ENCODE peak calls at places on chromosomes 2 and 18, in four cellular contexts. W is nephron progenitor cell, V is lower lobe of right lung, Y is omental fat pad. B is an unnamed sample.

GRCh38 chr2:39228413-39229209 is 15.2 kb downstream of the CDKL4 start:
- DNase-seq in W (no peak), V (no peak), Y (no peak), B (no peak)

GRCh38 chr18:51278045-51278649 is 80.7 kb upstream of the MEX3C start:
- DNase-seq in W (peak), V (no peak), Y (no peak), B (peak)

GRCh38 chr2:232980683-232981082 is 32.4 kb downstream of the NGEF start:
- DNase-seq in W (no peak), V (no peak), Y (no peak), B (no peak)

GRCh38 chr18:23967321-23968089 is 47.0 kb upstream of the TTC39C start:
- DNase-seq in W (no peak), V (no peak), Y (no peak), B (peak)

GRCh38 chr2:158325782-158326335 is 130.7 kb downstream of the CCDC148 start:
- DNase-seq in W (no peak), V (no peak), Y (no peak), B (no peak)

GRCh38 chr2:147351789-147352188 is 493.0 kb upstream of the ACVR2A start:
- DNase-seq in W (peak), V (no peak), Y (no peak), B (no peak)

GRCh38 chr2:83221258-83221657 is 1237.8 kb downstream of the SUCLG1 start:
- DNase-seq in W (no peak), V (no peak), Y (no peak), B (no peak)

GRCh38 chr2:164882276-164882675 is 40.7 kb upstream of the COBLL1 start:
- DNase-seq in W (no peak), V (no peak), Y (no peak), B (no peak)

GRCh38 chr18:79575891-79576685 is 103.5 kb upstream of the CTDP1 start:
- DNase-seq in W (no peak), V (peak), Y (peak), B (no peak)

GRCh38 chr18:44700652-44701051 is 20.0 kb downstream of the SETBP1 start:
- DNase-seq in W (no peak), V (no peak), Y (no peak), B (no peak)

GRCh38 chr18:79611040-79611681 is 68.4 kb upstream of the CTDP1 start:
- DNase-seq in W (no peak), V (peak), Y (no peak), B (no peak)

GRCh38 chr18:22683786-22684185 is 249.3 kb upstream of the RBBP8 start:
- DNase-seq in W (no peak), V (no peak), Y (no peak), B (no peak)

GRCh38 chr2:166057363-166058169 is 70.3 kb downstream of the SCN1A start:
- DNase-seq in W (no peak), V (no peak), Y (no peak), B (no peak)

GRCh38 chr18:10320848-10321247 is 133.6 kb upstream of the APCDD1 start:
- DNase-seq in W (no peak), V (no peak), Y (no peak), B (no peak)

GRCh38 chr2:134575888-134576287 is 142.9 kb downstream of the TMEM163 start:
- DNase-seq in W (no peak), V (no peak), Y (no peak), B (no peak)

GRCh38 chr2:20218331-20219320 is 6.3 kb downstream of the SDC1 start:
- DNase-seq in W (peak), V (no peak), Y (no peak), B (no peak)

GRCh38 chr2:233442028-233442310 is 87.7 kb downstream of the DGKD start:
- DNase-seq in W (no peak), V (no peak), Y (no peak), B (no peak)

GRCh38 chr2:167294031-167294774 is 405.9 kb downstream of the XIRP2 start:
- DNase-seq in W (peak), V (peak), Y (no peak), B (no peak)

GRCh38 chr2:54697934-54698333 is 25.5 kb upstream of the EML6 start:
- DNase-seq in W (no peak), V (no peak), Y (no peak), B (no peak)

GRCh38 chr18:36831139-36831538 is 2.2 kb downstream of the KIAA1328 start:
- DNase-seq in W (no peak), V (no peak), Y (no peak), B (no peak)

GRCh38 chr2:241772063-241772499 is 4.5 kb upstream of the GAL3ST2 start:
- DNase-seq in W (no peak), V (no peak), Y (no peak), B (peak)

GRCh38 chr18:68679531-68679930 is 35.4 kb downstream of the TMX3 start:
- DNase-seq in W (no peak), V (no peak), Y (no peak), B (no peak)

GRCh38 chr2:215314896-215315295 is 3.0 kb downstream of the ATIC start:
- DNase-seq in W (no peak), V (no peak), Y (no peak), B (no peak)

GRCh38 chr2:198135481-198135934 is 331.1 kb downstream of the PLCL1 start:
- DNase-seq in W (no peak), V (no peak), Y (no peak), B (no peak)

GRCh38 chr18:63850010-63850409 is 37.5 kb upstream of the SERPINB2 start:
- DNase-seq in W (peak), V (no peak), Y (no peak), B (peak)
- TF ChIP-seq CTCF in W (peak), V (peak), Y (no peak), B (peak)

GRCh38 chr18:26656401-26656943 is 108.1 kb upstream of the KCTD1 start:
- DNase-seq in W (no peak), V (peak), Y (no peak), B (no peak)

GRCh38 chr18:26657618-26658581 is 109.5 kb upstream of the KCTD1 start:
- DNase-seq in W (no peak), V (no peak), Y (no peak), B (peak)

GRCh38 chr18:26655010-26655613 is 106.8 kb upstream of the KCTD1 start:
- DNase-seq in W (no peak), V (no peak), Y (no peak), B (peak)

GRCh38 chr18:26655614-26656400 is 107.5 kb upstream of the KCTD1 start:
- DNase-seq in W (peak), V (peak), Y (no peak), B (peak)

GRCh38 chr18:26656944-26657536 is 108.7 kb upstream of the KCTD1 start:
- DNase-seq in W (peak), V (peak), Y (peak), B (peak)
- TF ChIP-seq CTCF in W (no peak), V (peak), Y (peak), B (no peak)

GRCh38 chr2:75089471-75089870 is 109.8 kb downstream of the TACR1 start:
- DNase-seq in W (no peak), V (no peak), Y (no peak), B (no peak)

GRCh38 chr2:75090770-75091515 is 108.4 kb downstream of the TACR1 start:
- DNase-seq in W (no peak), V (no peak), Y (no peak), B (no peak)

GRCh38 chr2:75087726-75088125 is 111.6 kb downstream of the TACR1 start:
- DNase-seq in W (no peak), V (no peak), Y (no peak), B (no peak)
- TF ChIP-seq CTCF in W (no peak), V (no peak), Y (no peak), B (no peak)

GRCh38 chr18:59055345-59056032 is 84.2 kb upstream of the SEC11C start:
- DNase-seq in W (no peak), V (no peak), Y (no peak), B (no peak)
- TF ChIP-seq CTCF in W (no peak), V (no peak), Y (no peak), B (no peak)

DNA sequence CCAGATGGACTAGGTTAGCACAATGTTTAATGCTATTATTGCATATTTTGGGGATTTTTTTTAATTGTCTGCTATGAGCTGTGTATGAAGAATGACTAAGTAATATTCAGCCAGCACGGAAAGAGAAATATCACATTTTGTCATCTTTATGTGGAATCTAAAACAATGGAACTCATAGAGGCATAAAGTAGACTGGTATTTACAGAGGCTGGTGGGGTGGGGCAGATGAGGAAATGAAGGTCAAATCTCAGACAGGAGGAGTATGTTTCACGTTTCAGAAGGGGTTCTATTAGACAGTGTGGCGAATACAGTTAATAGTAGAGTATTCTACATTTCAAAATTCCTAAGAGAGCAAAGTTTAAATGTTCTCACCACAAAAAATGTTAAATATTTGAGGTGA is 4.7 kb downstream of the CDH19 start:
- DNase-seq in W (no peak), V (no peak), Y (no peak), B (no peak)
- TF ChIP-seq CTCF in W (no peak), V (no peak), Y (no peak), B (no peak)

DNA sequence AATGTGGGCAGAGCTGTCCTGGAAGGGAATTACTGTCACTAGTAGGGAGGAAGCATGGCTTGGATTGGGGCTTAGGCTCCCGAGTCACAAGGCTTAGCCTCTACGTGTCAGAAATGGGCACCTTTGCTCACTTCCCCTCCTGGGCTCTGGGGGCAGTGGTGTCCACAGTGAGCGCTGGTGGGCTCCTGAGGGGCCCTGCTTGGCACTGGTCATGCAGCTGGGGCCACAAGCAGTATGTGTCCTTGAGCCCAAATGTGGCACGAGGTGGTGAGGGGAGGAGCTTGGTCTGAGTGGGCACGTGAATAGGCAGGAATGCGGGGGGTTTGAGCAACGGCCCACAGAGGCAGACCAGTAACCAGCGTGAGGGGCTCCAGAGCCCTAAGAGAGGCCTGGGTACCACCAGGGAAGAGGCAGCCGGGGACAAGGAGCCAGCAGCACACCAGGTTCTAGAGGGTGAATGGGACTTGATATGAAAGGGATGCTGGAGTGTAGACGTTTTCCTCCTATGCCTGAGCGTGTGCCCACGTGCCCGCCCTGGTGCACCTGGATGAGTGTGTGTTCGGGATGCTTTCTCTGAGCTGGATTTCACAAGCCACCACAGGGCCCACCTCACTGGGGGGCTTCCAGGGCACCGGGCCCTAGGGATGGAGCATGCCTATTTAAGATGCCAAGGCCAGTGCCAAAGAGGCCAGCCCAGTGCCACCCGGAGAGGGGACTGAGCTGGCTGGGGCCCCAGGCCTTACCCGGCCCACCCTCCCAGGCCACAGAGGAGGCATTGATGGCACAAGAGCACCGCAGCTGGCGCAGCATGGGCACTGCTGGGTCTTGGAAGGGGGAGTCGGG is 22.8 kb upstream of the PTMA start:
- DNase-seq in W (no peak), V (no peak), Y (no peak), B (peak)
- TF ChIP-seq CTCF in W (peak), V (no peak), Y (no peak), B (peak)